ENCODE peak calls at places on chromosomes 4 and X, in six cellular contexts. Q is NCI-H2029; C is Peyer's patch; Z is mesendoderm; K is stimulated activated CD4-positive, alpha-beta T cell treated with anti-CD3 and anti-CD28 coated beads, Interleukin-4, amount 100 ng/mL, for 48 hours; I is activated CD4-positive, alpha-beta T cell treated with anti-CD3 and anti-CD28 coated beads, Interleukin-2, amount 50 U/mL, for 1 hour. D is an unnamed sample.

GRCh38 chr4:141331534-141332358 is 111.1 kb downstream of the ZNF330 start:
- DNase-seq in Q (no peak), C (no peak), Z (no peak), K (no peak), I (no peak), D (no peak)

GRCh38 chr4:113509851-113510250 is 251.7 kb downstream of the CAMK2D start:
- DNase-seq in Q (no peak), C (no peak), Z (no peak), K (no peak), I (no peak), D (no peak)

GRCh38 chr4:26931961-26932360 is 71.3 kb downstream of the STIM2 start:
- DNase-seq in Q (no peak), C (no peak), Z (no peak), K (no peak), I (no peak), D (no peak)

GRCh38 chr4:2259036-2259540 is 2.8 kb downstream of the MXD4 start:
- DNase-seq in Q (no peak), C (no peak), Z (no peak), K (no peak), I (no peak), D (no peak)

GRCh38 chr4:91113130-91113706 is 986.0 kb downstream of the CCSER1 start:
- DNase-seq in Q (no peak), C (no peak), Z (peak), K (no peak), I (no peak), D (no peak)

GRCh38 chrX:45749375-45749774 is 548.7 kb upstream of the DIPK2B start:
- DNase-seq in Q (no peak), C (no peak), Z (no peak), K (no peak), I (no peak), D (no peak)

GRCh38 chr4:174278467-174278866 is 5.0 kb downstream of the FBXO8 start:
- DNase-seq in Q (peak), C (no peak), Z (no peak), K (no peak), I (no peak), D (no peak)

GRCh38 chrX:24448762-24449161 is 16.3 kb upstream of the PDK3 start:
- DNase-seq in Q (no peak), C (no peak), Z (no peak), K (no peak), I (no peak), D (no peak)

GRCh38 chrX:318068-318738 is 393 bp downstream of the GTPBP6 start:
- DNase-seq in Q (no peak), C (peak), Z (peak), K (peak), I (peak), D (peak)

GRCh38 chr4:55920571-55920970 is 28.2 kb upstream of the CEP135 start:
- DNase-seq in Q (no peak), C (no peak), Z (no peak), K (no peak), I (no peak), D (no peak)

GRCh38 chr4:169117591-169118081 is 107.6 kb upstream of the CBR4 start:
- DNase-seq in Q (no peak), C (no peak), Z (no peak), K (no peak), I (no peak), D (no peak)

GRCh38 chr4:123497328-123497727 is 100.7 kb downstream of the SPRY1 start:
- DNase-seq in Q (no peak), C (no peak), Z (no peak), K (no peak), I (no peak), D (no peak)

GRCh38 chrX:120450163-120450562 is 18.9 kb downstream of the LAMP2 start:
- DNase-seq in Q (no peak), C (no peak), Z (peak), K (no peak), I (no peak), D (no peak)

GRCh38 chrX:69229436-69229835 is 64.2 kb upstream of the PJA1 start:
- DNase-seq in Q (no peak), C (no peak), Z (no peak), K (no peak), I (no peak), D (no peak)

GRCh38 chr4:12761694-12762093 is 722.4 kb downstream of the RAB28 start:
- DNase-seq in Q (no peak), C (no peak), Z (no peak), K (no peak), I (no peak), D (no peak)

GRCh38 chr4:6372649-6373525 is 99.5 kb downstream of the PPP2R2C start:
- DNase-seq in Q (peak), C (no peak), Z (peak), K (no peak), I (no peak), D (no peak)

GRCh38 chr4:76216975-76217814 is 3.6 kb upstream of the SCARB2 start:
- DNase-seq in Q (no peak), C (no peak), Z (no peak), K (no peak), I (no peak), D (no peak)

GRCh38 chr4:149166365-149166764 is 649.3 kb downstream of the IQCM start:
- DNase-seq in Q (no peak), C (no peak), Z (no peak), K (no peak), I (no peak), D (no peak)

GRCh38 chrX:44157858-44158257 is 184.7 kb upstream of the NDP start:
- DNase-seq in Q (no peak), C (no peak), Z (no peak), K (no peak), I (no peak), D (no peak)